ENCODE peak calls at places on chromosomes 1 and 21, in eight cellular contexts. M, U, S, F, P, Q, J and G are unnamed samples.

GRCh38 chr1:206606867-206607266 is 5.4 kb downstream of the EIF2D start:
- DNase-seq in M (no peak), U (peak; percentile 29), S (peak; percentile 50), F (no peak), P (no peak), Q (no peak), J (no peak), G (no peak)

GRCh38 chr1:223730471-223730870 is 18.1 kb downstream of the CAPN2 start:
- DNase-seq in M (no peak), U (no peak), S (no peak), F (no peak), P (no peak), Q (no peak), J (no peak), G (no peak)

GRCh38 chr1:24555591-24556413 is at the start of gene NCMAP:
- DNase-seq in M (no peak), U (no peak), S (no peak), F (peak; percentile 52), P (peak; percentile 34), Q (peak; percentile 66), J (peak; percentile 56), G (no peak)

GRCh38 chr1:15106608-15107007 is 46.9 kb upstream of the TMEM51 start:
- DNase-seq in M (no peak), U (no peak), S (no peak), F (no peak), P (no peak), Q (peak; percentile 37), J (no peak), G (no peak)

GRCh38 chr1:10652626-10653025 is 143.8 kb downstream of the CASZ1 start:
- DNase-seq in M (no peak), U (no peak), S (no peak), F (no peak), P (no peak), Q (no peak), J (no peak), G (no peak)

GRCh38 chr1:25504706-25505560 is 38.5 kb upstream of the LDLRAP1 start:
- DNase-seq in M (no peak), U (no peak), S (no peak), F (no peak), P (no peak), Q (no peak), J (no peak), G (no peak)

GRCh38 chr1:119326251-119326650 is 42.3 kb upstream of the HAO2 start:
- DNase-seq in M (no peak), U (no peak), S (no peak), F (peak; percentile 71), P (no peak), Q (no peak), J (no peak), G (no peak)

GRCh38 chr1:234604726-234605492 is 5.1 kb downstream of the IRF2BP2 start:
- DNase-seq in M (no peak), U (peak; percentile 62), S (no peak), F (no peak), P (no peak), Q (peak; percentile 66), J (no peak), G (no peak)

GRCh38 chr1:76185207-76185606 is 110.7 kb downstream of the ST6GALNAC3 start:
- DNase-seq in M (no peak), U (no peak), S (no peak), F (no peak), P (no peak), Q (no peak), J (no peak), G (no peak)

GRCh38 chr21:33027401-33028185 is 1.9 kb downstream of the OLIG2 start:
- DNase-seq in M (no peak), U (no peak), S (peak; percentile 65), F (peak; percentile 59), P (no peak), Q (no peak), J (peak; percentile 19), G (no peak)

GRCh38 chr1:25204797-25205441 is 27.4 kb downstream of the SYF2 start:
- DNase-seq in M (no peak), U (peak; percentile 73), S (peak; percentile 64), F (no peak), P (peak; percentile 16), Q (peak; percentile 53), J (peak; percentile 64), G (no peak)

GRCh38 chr1:208309771-208310170 is 65.6 kb upstream of the PLXNA2 start:
- DNase-seq in M (no peak), U (no peak), S (no peak), F (no peak), P (no peak), Q (peak; percentile 71), J (no peak), G (no peak)

GRCh38 chr1:186945146-186945545 is 116.4 kb downstream of the PLA2G4A start:
- DNase-seq in M (no peak), U (no peak), S (no peak), F (no peak), P (no peak), Q (no peak), J (no peak), G (no peak)

GRCh38 chr1:35556494-35557117 is 597 bp downstream of the KIAA0319L start:
- DNase-seq in M (no peak), U (no peak), S (no peak), F (no peak), P (no peak), Q (peak; percentile 33), J (no peak), G (no peak)

GRCh38 chr1:194184974-194185373 is 998.6 kb upstream of the B3GALT2 start:
- DNase-seq in M (no peak), U (no peak), S (no peak), F (no peak), P (no peak), Q (no peak), J (no peak), G (no peak)

GRCh38 chr21:32406405-32406804 is 6.1 kb upstream of the EVA1C start:
- DNase-seq in M (no peak), U (no peak), S (no peak), F (no peak), P (no peak), Q (peak; percentile 76), J (no peak), G (no peak)

GRCh38 chr1:197614916-197615692 is 160.2 kb downstream of the DENND1B start:
- DNase-seq in M (no peak), U (peak; percentile 49), S (peak; percentile 48), F (no peak), P (peak; percentile 4), Q (peak; percentile 56), J (peak; percentile 17), G (peak; percentile 31)

GRCh38 chr1:14871569-14871968 is 273.1 kb downstream of the KAZN start:
- DNase-seq in M (no peak), U (no peak), S (no peak), F (no peak), P (no peak), Q (no peak), J (no peak), G (no peak)